ENCODE peak calls at places on chromosomes 1 and 21, in five cellular contexts. C, R, K, H and N are unnamed samples.

GRCh38 chr1:161198206-161198876 is 513 bp downstream of the ADAMTS4 start:
- DNase-seq in C (no peak), K (peak; percentile 64), R (no peak), H (peak; percentile 70), N (no peak)

GRCh38 chr1:18299441-18300338 is 181.0 kb upstream of the KLHDC7A start:
- DNase-seq in K (no peak), C (peak; percentile 65), R (no peak), H (peak; percentile 3), N (peak; percentile 13)

GRCh38 chr1:222823673-222824072 is 8.8 kb downstream of the DISP1 start:
- DNase-seq in K (no peak), C (no peak), H (no peak), R (no peak), N (no peak)

GRCh38 chr1:81974222-81974841 is 173.6 kb downstream of the ADGRL2 start:
- DNase-seq in R (no peak), H (no peak), C (no peak), K (no peak), N (no peak)

GRCh38 chr1:170664283-170664827 is 424 bp downstream of the PRRX1 start:
- DNase-seq in R (peak; percentile 32), C (no peak), K (no peak), H (no peak), N (no peak)

GRCh38 chr1:235931181-235931738 is 64.6 kb upstream of the LYST start:
- DNase-seq in R (no peak), H (no peak), C (peak; percentile 56), K (no peak), N (no peak)

GRCh38 chr1:42679364-42679983 is 2.7 kb upstream of the YBX1 start:
- DNase-seq in K (no peak), H (no peak), C (no peak), R (peak; percentile 67), N (no peak)

GRCh38 chr1:240122639-240123604 is 31.2 kb downstream of the FMN2 start:
- DNase-seq in K (no peak), C (no peak), R (no peak), H (no peak), N (peak; percentile 44)

GRCh38 chr21:35632711-35633110 is 427.6 kb downstream of the SETD4 start:
- DNase-seq in K (no peak), H (no peak), C (no peak), R (no peak), N (no peak)

GRCh38 chr1:151476083-151476482 is 16.8 kb upstream of the POGZ start:
- DNase-seq in C (no peak), H (no peak), K (no peak), R (no peak), N (no peak)

GRCh38 chr1:33256335-33256700 is at the start of gene ZNF362:
- DNase-seq in H (peak; percentile 77), C (peak; percentile 80), K (no peak), R (peak; percentile 60), N (peak; percentile 73)

GRCh38 chr1:56819393-56819899 is at the start of gene FYB2:
- DNase-seq in R (no peak), C (no peak), K (no peak), H (no peak), N (peak; percentile 49)

DNA sequence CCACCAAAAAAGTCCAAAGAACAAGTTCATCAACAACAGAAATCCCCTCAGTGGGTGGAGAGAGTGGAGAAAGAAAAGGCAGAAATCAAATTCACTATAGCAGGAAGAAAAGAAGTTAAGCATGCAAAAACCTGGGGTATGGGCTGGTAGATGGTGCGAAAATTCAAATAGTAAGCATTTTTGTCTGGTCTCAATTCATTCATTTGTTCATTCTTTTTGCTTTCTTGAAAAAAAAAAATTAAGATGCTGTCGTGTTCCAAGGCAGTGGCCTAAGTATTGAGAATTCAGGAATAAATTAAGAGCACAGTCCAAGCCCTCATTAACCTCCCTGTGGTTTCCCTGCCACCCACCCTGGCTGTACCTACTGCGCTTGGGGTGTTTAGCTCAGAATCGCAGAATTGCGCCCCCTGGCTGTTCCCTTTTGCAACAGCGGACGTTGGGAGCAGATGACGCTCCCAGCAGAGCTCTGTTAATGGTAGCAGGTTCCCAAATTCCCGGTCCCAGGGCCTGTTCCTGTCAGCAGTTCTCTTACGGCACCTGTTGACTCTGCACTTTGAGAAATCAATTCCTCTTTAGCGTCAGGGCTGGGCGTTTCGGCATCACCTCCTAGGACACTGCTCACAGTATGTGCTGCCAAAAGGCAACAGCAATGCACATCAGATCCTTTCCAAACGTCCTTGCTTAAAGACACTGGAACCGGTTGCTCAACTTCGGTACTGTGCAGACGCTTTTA is 34.0 kb upstream of the SSX2IP start:
- DNase-seq in H (no peak), C (peak; percentile 41), R (no peak), K (no peak), N (no peak)
- TF ChIP-seq CTCF in H (peak; percentile 40), C (peak; percentile 80), R (no peak), K (no peak), N (no peak)

DNA sequence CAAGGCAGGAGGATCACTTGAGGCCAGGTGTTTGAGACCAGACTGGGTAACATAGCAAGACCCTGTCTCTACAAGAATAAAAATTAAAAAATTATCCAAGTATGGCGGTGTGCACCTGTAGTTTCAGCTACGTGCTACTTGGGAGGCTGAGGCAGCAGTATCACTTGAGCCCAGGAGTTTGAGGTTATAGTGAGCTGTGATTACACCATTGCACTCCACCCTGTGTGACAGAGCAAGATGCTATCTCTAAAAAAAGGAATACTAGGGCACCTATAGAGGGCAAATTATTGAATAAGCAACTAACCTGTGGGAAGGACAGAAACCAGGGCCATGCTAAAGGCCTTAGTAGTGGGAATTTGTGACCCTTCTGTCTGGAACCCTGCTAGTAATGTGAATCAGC is 86.1 kb downstream of the TENT5C start:
- DNase-seq in H (no peak), K (no peak), C (no peak), R (no peak), N (no peak)
- H3K4me3 ChIP-seq in H (no peak overlapping the region), K (no peak overlapping the region), C (no peak overlapping the region), R (no peak overlapping the region), N (no peak overlapping the region)

DNA sequence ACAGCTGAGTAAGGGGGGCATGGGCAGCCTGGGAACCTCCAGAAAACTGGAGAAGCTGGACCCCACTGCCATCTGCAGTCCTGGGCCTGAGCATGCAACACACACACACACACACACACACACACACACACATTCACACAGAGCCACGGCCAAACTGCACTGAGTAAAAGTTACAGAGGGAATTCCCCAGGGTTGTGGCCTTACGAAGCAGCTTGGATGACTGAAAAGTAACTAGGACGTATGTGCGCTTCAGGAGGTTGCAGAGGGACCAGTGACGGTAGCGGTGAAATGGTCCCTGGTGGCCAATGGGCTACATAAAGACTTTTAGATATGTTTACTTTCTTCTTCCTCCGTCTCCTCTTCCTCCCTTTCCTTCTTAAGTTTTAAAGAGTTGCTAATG is 232.5 kb upstream of the TMEM51 start:
- DNase-seq in H (peak; percentile 50), R (peak; percentile 66), C (no peak), K (no peak), N (no peak)
- TF ChIP-seq CTCF in H (no peak), R (no peak), C (no peak), K (no peak), N (no peak)

GRCh38 chr1:168892945-168893344 is 163.9 kb upstream of the DPT start:
- DNase-seq in R (no peak), K (no peak), H (no peak), C (no peak), N (no peak)
- H3K4me3 ChIP-seq in R (no peak overlapping the region), K (no peak overlapping the region), H (no peak overlapping the region), C (no peak overlapping the region), N (no peak overlapping the region)